ENCODE peak calls at places on chromosomes 6 and 20, in four cellular contexts. Y, Z, J and L are unnamed samples.
A peak's percentile ranks its signal among the peaks of the same experiment; 100 is the strongest.

GRCh38 chr6:37558646-37559045 is 59.0 kb upstream of the CCDC167 start:
- DNase-seq in Y (no peak), Z (no peak), J (no peak), L (no peak)

GRCh38 chr6:105902401-105903031 is 183.6 kb upstream of the PRDM1 start:
- DNase-seq in Y (no peak), Z (no peak), J (no peak), L (peak; percentile 25)

GRCh38 chr6:30450908-30451818 is 38.1 kb upstream of the HLA-E start:
- DNase-seq in Y (no peak), Z (peak; percentile 72), J (peak; percentile 59), L (peak; percentile 37)

GRCh38 chr6:119313937-119314893 is 35.3 kb downstream of the MAN1A1 start:
- DNase-seq in Y (no peak), Z (no peak), J (no peak), L (no peak)

GRCh38 chr6:28543671-28544131 is 18.0 kb downstream of the GPX5 start:
- DNase-seq in Y (no peak), Z (peak; percentile 68), J (no peak), L (no peak)

GRCh38 chr6:148242180-148242579 is 100.5 kb upstream of the SASH1 start:
- DNase-seq in Y (no peak), Z (no peak), J (no peak), L (no peak)

GRCh38 chr6:22413681-22414305 is 117.0 kb upstream of the PRL start:
- DNase-seq in Y (peak; percentile 19), Z (no peak), J (no peak), L (no peak)

GRCh38 chr6:42417641-42418112 is 34.0 kb downstream of the TRERF1 start:
- DNase-seq in Y (no peak), Z (no peak), J (peak; percentile 7), L (no peak)

GRCh38 chr20:49811825-49812462 is 684 bp upstream of the SLC9A8 start:
- DNase-seq in Y (no peak), Z (no peak), J (peak; percentile 46), L (peak; percentile 39)

GRCh38 chr6:42249279-42249678 is 31.6 kb upstream of the MRPS10 start:
- DNase-seq in Y (no peak), Z (no peak), J (no peak), L (no peak)

GRCh38 chr6:158244373-158244772 is 67.9 kb upstream of the TULP4 start:
- DNase-seq in Y (no peak), Z (no peak), J (no peak), L (no peak)

GRCh38 chr6:89372506-89372901 is 20.0 kb upstream of the UBE2J1 start:
- DNase-seq in Y (no peak), Z (no peak), J (no peak), L (no peak)

GRCh38 chr6:71444222-71444621 is 155.6 kb downstream of the OGFRL1 start:
- DNase-seq in Y (peak; percentile 40), Z (no peak), J (no peak), L (no peak)
- TF ChIP-seq CTCF in Y (peak; percentile 49), Z (no peak), J (peak; percentile 42), L (no peak)

GRCh38 chr6:165686966-165687365 is 23.9 kb upstream of the PDE10A start:
- DNase-seq in Y (no peak), Z (no peak), J (no peak), L (no peak)

GRCh38 chr6:165692106-165692653 is 29.1 kb upstream of the PDE10A start:
- DNase-seq in Y (no peak), Z (no peak), J (no peak), L (no peak)

GRCh38 chr6:165685302-165685701 is 22.3 kb upstream of the PDE10A start:
- DNase-seq in Y (no peak), Z (no peak), J (no peak), L (no peak)

GRCh38 chr6:165694296-165694695 is 31.3 kb upstream of the PDE10A start:
- DNase-seq in Y (no peak), Z (no peak), J (no peak), L (no peak)

GRCh38 chr6:165689699-165690098 is 26.7 kb upstream of the PDE10A start:
- DNase-seq in Y (no peak), Z (no peak), J (no peak), L (no peak)
- TF ChIP-seq CTCF in Y (no peak), Z (no peak), J (no peak), L (no peak)

DNA sequence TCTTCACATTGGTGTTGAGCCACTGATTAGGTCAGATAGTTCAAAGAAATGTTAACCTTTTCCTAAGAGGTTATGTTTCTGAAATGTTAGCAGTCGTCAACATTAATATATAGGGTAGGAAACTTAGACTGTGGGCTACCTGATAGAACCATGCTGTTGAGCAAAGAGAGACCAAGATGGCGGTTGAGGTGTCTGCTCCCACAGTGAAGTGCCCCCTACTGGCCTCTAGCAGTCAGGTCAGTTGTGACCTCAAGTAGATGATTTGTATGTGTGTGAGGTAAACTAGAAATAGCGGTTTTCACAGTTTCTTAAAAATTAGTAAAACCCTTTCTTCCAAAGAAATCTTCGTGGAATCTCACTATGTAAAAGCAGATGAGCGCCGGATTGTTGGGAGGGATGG is 40.3 kb downstream of the MTHFD1L start:
- DNase-seq in Y (no peak), Z (no peak), J (no peak), L (no peak)
- TF ChIP-seq CTCF in Y (peak; percentile 59), Z (peak; percentile 25), J (no peak), L (peak; percentile 36)

GRCh38 chr6:156359912-156360311 is 417.3 kb upstream of the ARID1B start:
- DNase-seq in Y (no peak), Z (no peak), J (no peak), L (no peak)
- TF ChIP-seq CTCF in Y (peak; percentile 37), Z (no peak), J (no peak), L (no peak)

GRCh38 chr6:141309295-141309694 is 823.4 kb upstream of the GJE1 start:
- DNase-seq in Y (peak; percentile 23), Z (no peak), J (no peak), L (no peak)
- TF ChIP-seq CTCF in Y (no peak), Z (no peak), J (no peak), L (no peak)

GRCh38 chr6:34584694-34585093 is 28.6 kb upstream of the SPDEF start:
- DNase-seq in Y (no peak), Z (peak; percentile 34), J (no peak), L (no peak)

GRCh38 chr6:34583861-34584604 is 27.9 kb upstream of the SPDEF start:
- DNase-seq in Y (no peak), Z (peak; percentile 10), J (no peak), L (no peak)

GRCh38 chr6:34585108-34585507 is 29.0 kb upstream of the SPDEF start:
- DNase-seq in Y (no peak), Z (peak; percentile 36), J (no peak), L (no peak)

GRCh38 chr6:34581561-34581920 is 25.4 kb upstream of the SPDEF start:
- DNase-seq in Y (no peak), Z (peak; percentile 32), J (no peak), L (no peak)

DNA sequence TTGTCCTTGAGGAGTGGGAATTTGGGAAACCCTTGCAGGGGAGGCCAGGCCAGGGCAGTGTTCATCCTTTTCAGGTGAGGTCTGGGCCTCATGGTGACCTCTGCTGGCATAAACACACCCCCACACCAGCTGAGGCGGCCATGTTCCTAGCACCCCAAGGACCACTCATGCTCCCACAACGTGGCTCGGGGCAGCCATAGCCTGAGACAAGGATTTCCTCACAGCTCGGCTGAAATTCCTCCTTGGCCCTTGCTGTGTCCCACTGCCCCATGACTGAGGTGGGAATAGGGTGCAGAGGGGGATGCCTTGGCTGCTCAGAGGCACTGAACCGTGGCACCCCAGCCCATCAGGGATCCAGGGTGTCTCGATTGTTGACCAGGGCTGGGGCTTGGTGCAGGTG is 27.3 kb upstream of the SPDEF start:
- DNase-seq in Y (no peak), Z (peak; percentile 52), J (no peak), L (no peak)
- TF ChIP-seq CTCF in Y (peak; percentile 47), Z (no peak), J (peak; percentile 19), L (peak; percentile 36)

GRCh38 chr6:3458706-3459421 is 2.0 kb upstream of the SLC22A23 start:
- DNase-seq in Y (no peak), Z (no peak), J (no peak), L (no peak)

GRCh38 chr6:3455490-3456394 is 1.1 kb downstream of the SLC22A23 start:
- DNase-seq in Y (no peak), Z (peak; percentile 73), J (peak; percentile 18), L (no peak)

GRCh38 chr6:3457710-3458605 is 1.1 kb upstream of the SLC22A23 start:
- DNase-seq in Y (peak; percentile 69), Z (peak; percentile 73), J (peak; percentile 33), L (no peak)

GRCh38 chr6:3456395-3456767 is 469 bp downstream of the SLC22A23 start:
- DNase-seq in Y (no peak), Z (no peak), J (no peak), L (no peak)

DNA sequence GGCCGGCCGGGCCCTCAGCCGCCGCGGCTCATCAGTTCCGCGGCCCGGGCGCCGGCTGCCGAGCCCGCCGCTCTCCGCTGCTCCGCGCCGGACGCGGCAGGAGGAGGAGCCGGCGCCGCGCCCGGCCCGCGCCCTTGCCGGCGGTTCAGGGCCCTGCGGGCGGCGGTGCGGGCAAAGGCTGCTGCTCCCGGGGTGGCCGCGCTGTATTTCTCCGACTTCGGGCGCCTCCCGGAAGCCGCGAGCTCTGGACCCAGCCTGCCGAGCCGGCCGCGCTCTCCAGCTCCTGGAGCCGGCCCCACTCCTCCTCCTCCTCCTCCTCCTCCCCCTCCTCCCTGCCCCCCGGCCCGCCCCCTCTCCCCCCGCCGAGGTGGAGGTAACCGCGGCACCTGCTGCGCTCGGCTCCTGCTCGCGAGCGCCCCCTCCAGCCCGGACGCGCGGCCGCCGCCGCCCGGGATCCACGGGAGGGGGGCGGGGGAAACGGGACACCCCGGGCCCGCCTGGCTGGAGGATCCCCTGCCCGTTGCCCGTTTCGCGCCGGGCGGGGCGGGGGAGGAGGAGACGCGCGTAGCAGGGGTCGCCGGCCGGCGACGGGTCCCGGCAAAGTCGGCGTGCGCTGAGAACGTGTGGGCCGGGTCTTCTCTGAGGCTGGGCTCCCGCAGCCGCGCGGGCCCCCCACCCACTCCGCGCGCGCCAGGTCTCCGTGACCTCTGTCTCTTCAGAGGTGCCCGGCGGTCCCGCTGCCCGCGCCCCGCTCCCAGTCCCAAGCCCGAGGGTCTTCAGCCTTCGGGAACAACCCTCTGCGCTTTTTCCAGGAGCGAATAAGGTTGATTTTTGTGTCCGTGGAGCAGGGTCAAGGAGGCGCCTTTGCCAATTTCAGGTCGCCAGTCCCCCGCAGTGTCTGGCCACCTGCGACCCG is at the start of gene SLC22A23:
- DNase-seq in Y (peak; percentile 84), Z (peak; percentile 90), J (peak; percentile 70), L (no peak)
- TF ChIP-seq CTCF in Y (peak; percentile 52), Z (peak; percentile 63), J (peak; percentile 19), L (no peak)